ENCODE peak calls at places on chromosomes 7 and 10, in four cellular contexts. L, M, O and D are unnamed samples.

GRCh38 chr7:24417526-24418120 is 133.6 kb downstream of the NPY start:
- DNase-seq in L (no peak), O (no peak), M (no peak), D (no peak)

GRCh38 chr10:31888442-31888841 is 40.2 kb downstream of the ARHGAP12 start:
- DNase-seq in O (no peak), L (no peak), M (no peak), D (no peak)

GRCh38 chr7:74069086-74069541 is 14.5 kb upstream of the LIMK1 start:
- DNase-seq in L (no peak), M (no peak), O (no peak), D (no peak)

GRCh38 chr7:44080686-44081265 is 1.6 kb downstream of the POLM start:
- DNase-seq in O (no peak), M (no peak), L (no peak), D (no peak)

GRCh38 chr10:126686732-126687693 is 16.5 kb upstream of the C10orf90 start:
- DNase-seq in O (no peak), M (no peak), L (peak; percentile 9), D (no peak)

GRCh38 chr10:71287456-71287855 is 31.6 kb upstream of the SLC29A3 start:
- DNase-seq in O (no peak), L (no peak), M (no peak), D (no peak)

GRCh38 chr10:11162828-11163599 is 145.3 kb downstream of the CELF2 start:
- DNase-seq in M (no peak), L (no peak), O (no peak), D (no peak)

GRCh38 chr10:128268015-128268722 is 141.9 kb upstream of the MKI67 start:
- DNase-seq in M (no peak), O (no peak), L (peak; percentile 95), D (no peak)

GRCh38 chr10:34474060-34474376 is 341.1 kb downstream of the PARD3 start:
- DNase-seq in O (no peak), M (no peak), L (no peak), D (no peak)

GRCh38 chr7:139246494-139246893 is 15.5 kb downstream of the UBN2 start:
- DNase-seq in L (no peak), M (no peak), O (no peak), D (no peak)

GRCh38 chr10:59578013-59578412 is 131.6 kb downstream of the SLC16A9 start:
- DNase-seq in M (no peak), O (no peak), L (no peak), D (no peak)

GRCh38 chr10:114271779-114272167 is 32.7 kb downstream of the VWA2 start:
- DNase-seq in L (no peak), O (peak; percentile 86), M (peak; percentile 62), D (peak; percentile 86)

GRCh38 chr7:43199761-43200160 is 87.3 kb downstream of the HECW1 start:
- DNase-seq in L (no peak), M (no peak), O (no peak), D (no peak)

GRCh38 chr7:1638113-1638726 is 31.9 kb upstream of the ELFN1 start:
- DNase-seq in L (peak; percentile 49), O (no peak), M (no peak), D (no peak)

GRCh38 chr10:125154529-125154928 is 5.8 kb downstream of the CTBP2 start:
- DNase-seq in L (no peak), O (no peak), M (no peak), D (no peak)

GRCh38 chr7:142714375-142714774 is 34.9 kb upstream of the PRSS1 start:
- DNase-seq in L (no peak), O (no peak), M (no peak), D (no peak)

GRCh38 chr10:26860026-26860541 is 674 bp downstream of the ABI1 start:
- DNase-seq in O (peak; percentile 31), L (peak; percentile 56), M (peak; percentile 38), D (peak; percentile 11)

GRCh38 chr10:124917939-124918830 is 23.7 kb upstream of the ZRANB1 start:
- DNase-seq in O (peak; percentile 38), L (no peak), M (no peak), D (no peak)

GRCh38 chr10:92826504-92826903 is 21.8 kb upstream of the EXOC6 start:
- DNase-seq in O (no peak), M (no peak), L (no peak), D (no peak)

GRCh38 chr7:47561715-47562446 is 20.0 kb downstream of the TNS3 start:
- DNase-seq in M (no peak), O (no peak), L (no peak), D (no peak)

GRCh38 chr10:117216611-117217195 is 19.4 kb downstream of the KCNK18 start:
- DNase-seq in M (peak; percentile 37), L (peak; percentile 90), O (peak; percentile 10), D (peak; percentile 29)

GRCh38 chr10:125984346-125984745 is 88.0 kb downstream of the FANK1 start:
- DNase-seq in L (no peak), M (no peak), O (no peak), D (no peak)

GRCh38 chr10:51468424-51468823 is 231.0 kb downstream of the CSTF2T start:
- DNase-seq in O (no peak), M (peak; percentile 23), L (no peak), D (no peak)

GRCh38 chr10:132656283-132657126 is 118.9 kb downstream of the INPP5A start:
- DNase-seq in L (no peak), M (no peak), O (no peak), D (no peak)